ENCODE peak calls at places on chromosome 20, in six cellular contexts. One of them, this sample, is unnamed.

GRCh38 chr20:10857362-10858070 is 183.7 kb upstream of the JAG1 start:
- DNase-seq in lower leg skin: no peak
- DNase-seq in adrenal gland: no peak
- DNase-seq in ovary: no peak
- DNase-seq in sigmoid colon: no peak
- DNase-seq in Peyer's patch: peak
- DNase-seq in this sample: no peak

GRCh38 chr20:41365785-41366545 is 653 bp downstream of the EMILIN3 start:
- DNase-seq in lower leg skin: no peak
- DNase-seq in adrenal gland: no peak
- DNase-seq in ovary: peak
- DNase-seq in sigmoid colon: no peak
- DNase-seq in Peyer's patch: no peak
- DNase-seq in this sample: no peak

GRCh38 chr20:62772994-62773858 is 23.0 kb upstream of the MRGBP start:
- DNase-seq in lower leg skin: no peak
- DNase-seq in adrenal gland: peak
- DNase-seq in ovary: no peak
- DNase-seq in sigmoid colon: no peak
- DNase-seq in Peyer's patch: no peak
- DNase-seq in this sample: no peak

GRCh38 chr20:607476-607875 is 2.6 kb downstream of the TCF15 start:
- DNase-seq in lower leg skin: no peak
- DNase-seq in adrenal gland: no peak
- DNase-seq in ovary: no peak
- DNase-seq in sigmoid colon: no peak
- DNase-seq in Peyer's patch: no peak
- DNase-seq in this sample: no peak

GRCh38 chr20:9422335-9422734 is 92.1 kb upstream of the LAMP5 start:
- DNase-seq in lower leg skin: no peak
- DNase-seq in adrenal gland: no peak
- DNase-seq in ovary: no peak
- DNase-seq in sigmoid colon: no peak
- DNase-seq in Peyer's patch: no peak
- DNase-seq in this sample: no peak

GRCh38 chr20:23058240-23058639 is 8.8 kb upstream of the THBD start:
- DNase-seq in lower leg skin: no peak
- DNase-seq in adrenal gland: no peak
- DNase-seq in ovary: no peak
- DNase-seq in sigmoid colon: no peak
- DNase-seq in Peyer's patch: no peak
- DNase-seq in this sample: no peak

GRCh38 chr20:44141873-44142272 is 45.1 kb downstream of the JPH2 start:
- DNase-seq in lower leg skin: no peak
- DNase-seq in adrenal gland: no peak
- DNase-seq in ovary: no peak
- DNase-seq in sigmoid colon: peak
- DNase-seq in Peyer's patch: no peak
- DNase-seq in this sample: no peak

GRCh38 chr20:25218109-25218486 is 22.6 kb downstream of the ENTPD6 start:
- DNase-seq in lower leg skin: no peak
- DNase-seq in adrenal gland: no peak
- DNase-seq in ovary: no peak
- DNase-seq in sigmoid colon: no peak
- DNase-seq in Peyer's patch: no peak
- DNase-seq in this sample: no peak

GRCh38 chr20:31870703-31871601 is 518 bp downstream of the TTLL9 start:
- DNase-seq in lower leg skin: no peak
- DNase-seq in adrenal gland: peak
- DNase-seq in ovary: no peak
- DNase-seq in sigmoid colon: no peak
- DNase-seq in Peyer's patch: peak
- DNase-seq in this sample: no peak

GRCh38 chr20:1815502-1816085 is 79.6 kb upstream of the SIRPA start:
- DNase-seq in lower leg skin: peak
- DNase-seq in adrenal gland: no peak
- DNase-seq in ovary: no peak
- DNase-seq in sigmoid colon: no peak
- DNase-seq in Peyer's patch: no peak
- DNase-seq in this sample: no peak

GRCh38 chr20:24376523-24377085 is 92.8 kb upstream of the SYNDIG1 start:
- DNase-seq in lower leg skin: no peak
- DNase-seq in adrenal gland: no peak
- DNase-seq in ovary: no peak
- DNase-seq in sigmoid colon: no peak
- DNase-seq in Peyer's patch: no peak
- DNase-seq in this sample: no peak

GRCh38 chr20:25281541-25281991 is 33.7 kb downstream of the PYGB start:
- DNase-seq in lower leg skin: peak
- DNase-seq in adrenal gland: peak
- DNase-seq in ovary: peak
- DNase-seq in sigmoid colon: peak
- DNase-seq in Peyer's patch: peak
- DNase-seq in this sample: no peak

GRCh38 chr20:47762699-47763098 is 22.6 kb downstream of the SULF2 start:
- DNase-seq in lower leg skin: no peak
- DNase-seq in adrenal gland: peak
- DNase-seq in ovary: no peak
- DNase-seq in sigmoid colon: no peak
- DNase-seq in Peyer's patch: no peak
- DNase-seq in this sample: no peak

GRCh38 chr20:7161690-7162089 is 394.2 kb downstream of the BMP2 start:
- DNase-seq in lower leg skin: no peak
- DNase-seq in adrenal gland: no peak
- DNase-seq in ovary: no peak
- DNase-seq in sigmoid colon: no peak
- DNase-seq in Peyer's patch: no peak
- DNase-seq in this sample: no peak

GRCh38 chr20:53077373-53078205 is 105.4 kb downstream of the TSHZ2 start:
- DNase-seq in lower leg skin: no peak
- DNase-seq in adrenal gland: peak
- DNase-seq in ovary: peak
- DNase-seq in sigmoid colon: no peak
- DNase-seq in Peyer's patch: no peak
- DNase-seq in this sample: no peak

GRCh38 chr20:10939297-10939949 is 265.6 kb upstream of the JAG1 start:
- DNase-seq in lower leg skin: no peak
- DNase-seq in adrenal gland: no peak
- DNase-seq in ovary: no peak
- DNase-seq in sigmoid colon: no peak
- DNase-seq in Peyer's patch: no peak
- DNase-seq in this sample: no peak

GRCh38 chr20:51553897-51554504 is 11.5 kb upstream of the NFATC2 start:
- DNase-seq in lower leg skin: no peak
- DNase-seq in adrenal gland: no peak
- DNase-seq in ovary: no peak
- DNase-seq in sigmoid colon: no peak
- DNase-seq in Peyer's patch: no peak
- DNase-seq in this sample: no peak

GRCh38 chr20:13216533-13216932 is 4.5 kb upstream of the ISM1 start:
- DNase-seq in lower leg skin: no peak
- DNase-seq in adrenal gland: no peak
- DNase-seq in ovary: no peak
- DNase-seq in sigmoid colon: no peak
- DNase-seq in Peyer's patch: no peak
- DNase-seq in this sample: no peak

GRCh38 chr20:33673411-33674293 is 576 bp downstream of the NECAB3 start:
- DNase-seq in lower leg skin: no peak
- DNase-seq in adrenal gland: no peak
- DNase-seq in ovary: peak
- DNase-seq in sigmoid colon: peak
- DNase-seq in Peyer's patch: no peak
- DNase-seq in this sample: no peak

GRCh38 chr20:40668449-40669228 is 20.4 kb downstream of the MAFB start:
- DNase-seq in lower leg skin: no peak
- DNase-seq in adrenal gland: no peak
- DNase-seq in ovary: no peak
- DNase-seq in sigmoid colon: no peak
- DNase-seq in Peyer's patch: peak
- DNase-seq in this sample: no peak

DNA sequence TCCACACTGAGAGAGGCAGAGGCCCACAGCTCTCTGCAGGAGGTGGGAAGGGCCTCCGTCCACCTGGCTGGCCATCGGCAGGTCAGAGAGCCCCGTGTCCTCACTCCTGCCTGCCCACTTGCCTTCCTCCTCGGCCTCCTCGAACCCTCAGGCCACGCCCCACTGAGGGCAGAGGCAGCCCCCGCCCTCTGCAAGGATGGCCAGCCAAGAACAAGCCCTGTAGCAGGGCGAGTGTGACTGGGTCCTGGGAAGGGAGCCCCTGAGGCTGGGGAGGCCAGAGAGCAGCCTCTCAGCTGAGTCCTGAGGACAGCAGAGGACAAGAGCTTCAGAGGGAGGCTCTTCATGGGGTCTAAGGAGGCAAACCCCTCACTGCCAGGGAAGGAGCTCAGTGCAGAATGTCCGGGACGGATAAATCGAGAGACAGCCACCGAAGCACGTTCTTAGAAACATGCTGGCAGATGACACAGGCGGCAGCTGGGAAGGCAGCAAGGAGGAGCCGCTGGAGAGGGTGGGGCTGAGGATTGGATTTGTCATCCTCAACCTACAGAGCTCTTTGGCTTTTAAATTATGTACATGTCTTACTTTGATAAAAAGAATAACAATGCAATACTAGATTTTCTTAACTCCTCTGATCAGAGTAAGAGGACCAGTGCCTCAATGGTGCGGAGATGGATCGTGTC is 53.2 kb downstream of the GNAS-AS1 start:
- DNase-seq in lower leg skin: no peak
- DNase-seq in adrenal gland: no peak
- DNase-seq in ovary: no peak
- DNase-seq in sigmoid colon: no peak
- DNase-seq in Peyer's patch: no peak
- DNase-seq in this sample: no peak
- TF ChIP-seq POLR2A in lower leg skin: no peak
- TF ChIP-seq POLR2A in adrenal gland: no peak
- TF ChIP-seq POLR2A in ovary: no peak
- TF ChIP-seq POLR2A in sigmoid colon: no peak
- TF ChIP-seq POLR2A in Peyer's patch: no peak
- TF ChIP-seq POLR2A in this sample: no peak

GRCh38 chr20:35619196-35620095 is 3.8 kb downstream of the SPAG4 start:
- DNase-seq in lower leg skin: peak
- DNase-seq in adrenal gland: peak
- DNase-seq in ovary: peak
- DNase-seq in sigmoid colon: peak
- DNase-seq in Peyer's patch: peak
- DNase-seq in this sample: peak
- TF ChIP-seq POLR2A in lower leg skin: no peak
- TF ChIP-seq POLR2A in adrenal gland: peak
- TF ChIP-seq POLR2A in ovary: no peak
- TF ChIP-seq POLR2A in sigmoid colon: no peak
- TF ChIP-seq POLR2A in Peyer's patch: no peak
- TF ChIP-seq POLR2A in this sample: peak

GRCh38 chr20:63822276-63822696 is 8.8 kb downstream of the ZBTB46 start:
- DNase-seq in lower leg skin: no peak
- DNase-seq in adrenal gland: peak
- DNase-seq in ovary: no peak
- DNase-seq in sigmoid colon: no peak
- DNase-seq in Peyer's patch: no peak
- DNase-seq in this sample: no peak
- TF ChIP-seq POLR2A in lower leg skin: no peak
- TF ChIP-seq POLR2A in adrenal gland: no peak
- TF ChIP-seq POLR2A in ovary: no peak
- TF ChIP-seq POLR2A in sigmoid colon: no peak
- TF ChIP-seq POLR2A in Peyer's patch: no peak
- TF ChIP-seq POLR2A in this sample: no peak

GRCh38 chr20:50188879-50189680 is 1.6 kb upstream of the CEBPB start:
- DNase-seq in lower leg skin: no peak
- DNase-seq in adrenal gland: peak
- DNase-seq in ovary: no peak
- DNase-seq in sigmoid colon: no peak
- DNase-seq in Peyer's patch: peak
- DNase-seq in this sample: peak
- TF ChIP-seq POLR2A in lower leg skin: no peak
- TF ChIP-seq POLR2A in adrenal gland: no peak
- TF ChIP-seq POLR2A in ovary: no peak
- TF ChIP-seq POLR2A in sigmoid colon: no peak
- TF ChIP-seq POLR2A in Peyer's patch: no peak
- TF ChIP-seq POLR2A in this sample: no peak

DNA sequence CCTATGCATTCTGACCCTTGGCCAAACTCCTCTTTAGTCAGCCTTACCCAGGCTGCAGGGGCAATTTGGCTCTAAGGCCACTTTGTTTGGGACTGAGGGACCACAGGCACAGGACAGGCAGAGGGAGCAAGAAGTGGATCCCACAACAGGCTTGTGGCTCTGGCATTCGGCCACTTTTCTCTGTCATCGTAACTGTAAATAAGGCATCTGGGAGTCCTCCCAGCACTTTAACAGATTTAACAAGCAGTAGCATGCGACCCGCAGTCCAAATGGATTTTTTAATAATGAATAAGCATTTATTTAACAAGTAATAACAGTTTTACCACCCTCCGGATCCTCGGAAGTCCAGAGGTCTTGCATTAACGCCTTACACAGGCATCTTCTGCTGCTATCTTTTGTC is 16.1 kb upstream of the CDH22 start:
- DNase-seq in lower leg skin: no peak
- DNase-seq in adrenal gland: no peak
- DNase-seq in ovary: no peak
- DNase-seq in sigmoid colon: no peak
- DNase-seq in Peyer's patch: no peak
- DNase-seq in this sample: no peak
- TF ChIP-seq POLR2A in lower leg skin: no peak
- TF ChIP-seq POLR2A in adrenal gland: no peak
- TF ChIP-seq POLR2A in ovary: no peak
- TF ChIP-seq POLR2A in sigmoid colon: no peak
- TF ChIP-seq POLR2A in Peyer's patch: no peak
- TF ChIP-seq POLR2A in this sample: no peak